ENCODE peak calls at places on chromosomes 13 and 19, in four cellular contexts. H, V, W and R are unnamed samples.

GRCh38 chr13:31631071-31631470 is 108.3 kb upstream of the RXFP2 start:
- DNase-seq in H (no peak), V (no peak), W (no peak), R (no peak)

GRCh38 chr19:18489627-18490184 is 32.2 kb downstream of the ELL start:
- DNase-seq in H (no peak), V (no peak), W (no peak), R (no peak)

GRCh38 chr19:55370305-55370988 is at the start of gene IL11:
- DNase-seq in H (no peak), V (no peak), W (no peak), R (no peak)

GRCh38 chr19:45601524-45602522 is at the start of gene GPR4:
- DNase-seq in H (no peak), V (no peak), W (no peak), R (no peak)

GRCh38 chr19:11446652-11447301 is 11.3 kb downstream of the PRKCSH start:
- DNase-seq in H (no peak), V (peak; percentile 20), W (no peak), R (peak; percentile 9)

GRCh38 chr13:30410705-30411125 is 11.6 kb upstream of the UBE2L5 start:
- DNase-seq in H (no peak), V (no peak), W (no peak), R (no peak)

GRCh38 chr19:18665771-18666202 is 17.7 kb upstream of the CRTC1 start:
- DNase-seq in H (no peak), V (no peak), W (no peak), R (no peak)

GRCh38 chr13:44394649-44395048 is 21.0 kb downstream of the SERP2 start:
- DNase-seq in H (no peak), V (no peak), W (no peak), R (no peak)

GRCh38 chr13:75870397-75870801 is 234.3 kb downstream of the LMO7 start:
- DNase-seq in H (no peak), V (no peak), W (no peak), R (peak; percentile 1)

GRCh38 chr13:41648314-41648935 is 191.1 kb downstream of the RGCC start:
- DNase-seq in H (no peak), V (no peak), W (no peak), R (no peak)

GRCh38 chr19:7191946-7192691 is 102.1 kb downstream of the INSR start:
- DNase-seq in H (peak; percentile 28), V (no peak), W (no peak), R (peak; percentile 18)

GRCh38 chr13:98055623-98056022 is 87.3 kb upstream of the FARP1 start:
- DNase-seq in H (no peak), V (no peak), W (no peak), R (no peak)

GRCh38 chr13:48600374-48601364 is 53.1 kb upstream of the CYSLTR2 start:
- DNase-seq in H (no peak), V (no peak), W (no peak), R (no peak)

GRCh38 chr13:37602743-37603381 is 4.3 kb upstream of the POSTN start:
- DNase-seq in H (no peak), V (no peak), W (no peak), R (no peak)

GRCh38 chr13:47796816-47797215 is 204.3 kb downstream of the SUCLA2 start:
- DNase-seq in H (no peak), V (no peak), W (no peak), R (no peak)